ENCODE peak calls at places on chromosome 4, in five cellular contexts. One of them, this sample, is unnamed.

GRCh38 chr4:2080429-2081300 is 21.5 kb downstream of the NAT8L start:
- DNase-seq in cardiac muscle cell: no peak
- DNase-seq in SW 1271: no peak
- DNase-seq in Kasumi-1: no peak
- DNase-seq in nucleus accumbens: no peak
- DNase-seq in this sample: no peak

GRCh38 chr4:3674479-3674851 is 91.7 kb upstream of the ADRA2C start:
- DNase-seq in cardiac muscle cell: no peak
- DNase-seq in nucleus accumbens: no peak
- DNase-seq in Kasumi-1: no peak
- DNase-seq in SW 1271: no peak
- DNase-seq in this sample: no peak

GRCh38 chr4:167775374-167775773 is 317.0 kb upstream of the ANXA10 start:
- DNase-seq in cardiac muscle cell: no peak
- DNase-seq in nucleus accumbens: no peak
- DNase-seq in Kasumi-1: no peak
- DNase-seq in SW 1271: no peak
- DNase-seq in this sample: no peak

GRCh38 chr4:155590751-155591150 is 75.9 kb upstream of the GUCY1A1 start:
- DNase-seq in SW 1271: no peak
- DNase-seq in cardiac muscle cell: no peak
- DNase-seq in nucleus accumbens: no peak
- DNase-seq in Kasumi-1: no peak
- DNase-seq in this sample: no peak

GRCh38 chr4:157127571-157127970 is 51.6 kb downstream of the GLRB start:
- DNase-seq in nucleus accumbens: no peak
- DNase-seq in SW 1271: no peak
- DNase-seq in cardiac muscle cell: no peak
- DNase-seq in Kasumi-1: no peak
- DNase-seq in this sample: no peak

GRCh38 chr4:27692098-27692679 is 831.5 kb downstream of the STIM2 start:
- DNase-seq in nucleus accumbens: no peak
- DNase-seq in Kasumi-1: peak; percentile 76
- DNase-seq in SW 1271: peak; percentile 17
- DNase-seq in cardiac muscle cell: peak; percentile 42
- DNase-seq in this sample: no peak

GRCh38 chr4:7987148-7987989 is 47.7 kb upstream of the AFAP1 start:
- DNase-seq in Kasumi-1: peak; percentile 56
- DNase-seq in nucleus accumbens: peak; percentile 19
- DNase-seq in cardiac muscle cell: peak; percentile 86
- DNase-seq in SW 1271: peak; percentile 61
- DNase-seq in this sample: peak; percentile 78

GRCh38 chr4:35966558-35966957 is 277.8 kb downstream of the ARAP2 start:
- DNase-seq in nucleus accumbens: no peak
- DNase-seq in SW 1271: no peak
- DNase-seq in Kasumi-1: no peak
- DNase-seq in cardiac muscle cell: no peak
- DNase-seq in this sample: no peak

GRCh38 chr4:917992-918391 is 14.1 kb downstream of the GAK start:
- DNase-seq in Kasumi-1: no peak
- DNase-seq in cardiac muscle cell: no peak
- DNase-seq in nucleus accumbens: no peak
- DNase-seq in SW 1271: no peak
- DNase-seq in this sample: no peak

GRCh38 chr4:3744901-3745300 is 21.3 kb upstream of the ADRA2C start:
- DNase-seq in Kasumi-1: no peak
- DNase-seq in nucleus accumbens: no peak
- DNase-seq in cardiac muscle cell: no peak
- DNase-seq in SW 1271: no peak
- DNase-seq in this sample: no peak

GRCh38 chr4:112704991-112705845 is 68.3 kb downstream of the LARP7 start:
- DNase-seq in Kasumi-1: no peak
- DNase-seq in nucleus accumbens: no peak
- DNase-seq in cardiac muscle cell: peak; percentile 87
- DNase-seq in SW 1271: peak; percentile 11
- DNase-seq in this sample: peak; percentile 41

GRCh38 chr4:34108456-34108855 is 2135.9 kb downstream of the ARAP2 start:
- DNase-seq in nucleus accumbens: no peak
- DNase-seq in SW 1271: no peak
- DNase-seq in Kasumi-1: no peak
- DNase-seq in cardiac muscle cell: no peak
- DNase-seq in this sample: no peak

GRCh38 chr4:77695769-77696168 is 90.1 kb downstream of the CXCL13 start:
- DNase-seq in cardiac muscle cell: no peak
- DNase-seq in nucleus accumbens: no peak
- DNase-seq in SW 1271: peak; percentile 78
- DNase-seq in Kasumi-1: peak; percentile 72
- DNase-seq in this sample: no peak

GRCh38 chr4:147731611-147732515 is at the start of gene ARHGAP10:
- DNase-seq in nucleus accumbens: peak; percentile 31
- DNase-seq in Kasumi-1: peak; percentile 87
- DNase-seq in SW 1271: peak; percentile 57
- DNase-seq in cardiac muscle cell: peak; percentile 84
- DNase-seq in this sample: peak; percentile 78

GRCh38 chr4:108165601-108166000 is 3.1 kb downstream of the LEF1 start:
- DNase-seq in Kasumi-1: no peak
- DNase-seq in nucleus accumbens: no peak
- DNase-seq in cardiac muscle cell: no peak
- DNase-seq in SW 1271: no peak
- DNase-seq in this sample: no peak

GRCh38 chr4:15077969-15078368 is 75.7 kb downstream of the CPEB2 start:
- DNase-seq in Kasumi-1: no peak
- DNase-seq in SW 1271: no peak
- DNase-seq in cardiac muscle cell: no peak
- DNase-seq in nucleus accumbens: no peak
- DNase-seq in this sample: no peak

GRCh38 chr4:154822775-154823174 is 41.7 kb downstream of the RBM46 start:
- DNase-seq in cardiac muscle cell: no peak
- DNase-seq in nucleus accumbens: no peak
- DNase-seq in SW 1271: no peak
- DNase-seq in Kasumi-1: no peak
- DNase-seq in this sample: no peak

GRCh38 chr4:81606796-81607550 is 135.3 kb upstream of the RASGEF1B start:
- DNase-seq in SW 1271: no peak
- DNase-seq in cardiac muscle cell: no peak
- DNase-seq in Kasumi-1: no peak
- DNase-seq in nucleus accumbens: no peak
- DNase-seq in this sample: no peak

GRCh38 chr4:172270421-172270820 is 457.2 kb downstream of the GALNTL6 start:
- DNase-seq in nucleus accumbens: no peak
- DNase-seq in Kasumi-1: no peak
- DNase-seq in cardiac muscle cell: peak; percentile 7
- DNase-seq in SW 1271: no peak
- DNase-seq in this sample: no peak

GRCh38 chr4:122764071-122764807 is 31.7 kb downstream of the BBS12 start:
- DNase-seq in Kasumi-1: no peak
- DNase-seq in SW 1271: no peak
- DNase-seq in cardiac muscle cell: no peak
- DNase-seq in nucleus accumbens: no peak
- DNase-seq in this sample: no peak

GRCh38 chr4:786074-786741 is 39.7 kb downstream of the CPLX1 start:
- DNase-seq in cardiac muscle cell: no peak
- DNase-seq in Kasumi-1: no peak
- DNase-seq in nucleus accumbens: no peak
- DNase-seq in SW 1271: no peak
- DNase-seq in this sample: no peak

GRCh38 chr4:84070293-84070692 is 428.8 kb downstream of the NKX6-1 start:
- DNase-seq in SW 1271: no peak
- DNase-seq in Kasumi-1: no peak
- DNase-seq in nucleus accumbens: no peak
- DNase-seq in cardiac muscle cell: no peak
- DNase-seq in this sample: no peak

GRCh38 chr4:69546121-69546520 is 50.4 kb upstream of the UGT2B4 start:
- DNase-seq in Kasumi-1: no peak
- DNase-seq in cardiac muscle cell: no peak
- DNase-seq in SW 1271: no peak
- DNase-seq in nucleus accumbens: no peak
- DNase-seq in this sample: no peak

GRCh38 chr4:16893141-16893571 is 5.3 kb downstream of the LDB2 start:
- DNase-seq in cardiac muscle cell: no peak
- DNase-seq in SW 1271: no peak
- DNase-seq in Kasumi-1: no peak
- DNase-seq in nucleus accumbens: no peak
- DNase-seq in this sample: no peak

GRCh38 chr4:3628868-3629175 is 96.6 kb upstream of the LRPAP1 start:
- DNase-seq in SW 1271: no peak
- DNase-seq in cardiac muscle cell: no peak
- DNase-seq in nucleus accumbens: no peak
- DNase-seq in Kasumi-1: no peak
- DNase-seq in this sample: no peak

GRCh38 chr4:3747582-3747906 is 18.6 kb upstream of the ADRA2C start:
- DNase-seq in nucleus accumbens: no peak
- DNase-seq in SW 1271: peak; percentile 21
- DNase-seq in cardiac muscle cell: peak; percentile 49
- DNase-seq in Kasumi-1: no peak
- DNase-seq in this sample: no peak

GRCh38 chr4:100049872-100050271 is 99.8 kb upstream of the H2AZ1 start:
- DNase-seq in cardiac muscle cell: no peak
- DNase-seq in Kasumi-1: no peak
- DNase-seq in SW 1271: no peak
- DNase-seq in nucleus accumbens: no peak
- DNase-seq in this sample: no peak

GRCh38 chr4:133270021-133270570 is 121.0 kb downstream of the PCDH10 start:
- DNase-seq in SW 1271: no peak
- DNase-seq in cardiac muscle cell: no peak
- DNase-seq in Kasumi-1: no peak
- DNase-seq in nucleus accumbens: no peak
- DNase-seq in this sample: no peak

GRCh38 chr4:180330521-180330920 is 1912.7 kb upstream of the TENM3 start:
- DNase-seq in cardiac muscle cell: no peak
- DNase-seq in SW 1271: no peak
- DNase-seq in nucleus accumbens: no peak
- DNase-seq in Kasumi-1: no peak
- DNase-seq in this sample: no peak

This sample was measured in thyroid gland.